ENCODE peak calls at places on chromosomes 12 and 14, in six cellular contexts. Y is stomach, M is H1, P is Peyer's patch, E is uterus, O is IMR-90. N is an unnamed sample.
A peak's percentile ranks its signal among the peaks of the same experiment; 100 is the strongest.

GRCh38 chr14:72962829-72963312 is 36.6 kb downstream of the DCAF4 start:
- DNase-seq in M (peak; percentile 67), E (no peak), P (no peak), O (peak; percentile 95), Y (no peak), N (peak; percentile 47)

GRCh38 chr12:62191747-62192485 is 68.3 kb upstream of the USP15 start:
- DNase-seq in Y (no peak), E (peak; percentile 13), O (no peak), P (no peak), M (peak; percentile 65), N (no peak)

GRCh38 chr14:70873627-70874026 is 33.6 kb upstream of the PCNX1 start:
- DNase-seq in M (no peak), E (no peak), Y (no peak), P (no peak), O (no peak), N (no peak)

GRCh38 chr12:25769076-25769945 is 189.2 kb upstream of the RASSF8 start:
- DNase-seq in E (no peak), P (no peak), O (peak; percentile 93), M (no peak), Y (no peak), N (no peak)

GRCh38 chr14:94689218-94689984 is 77.2 kb downstream of the SERPINA3 start:
- DNase-seq in M (peak; percentile 92), P (no peak), Y (peak; percentile 68), O (peak; percentile 22), E (peak; percentile 71), N (peak; percentile 25)

GRCh38 chr12:50690923-50691322 is 73.0 kb upstream of the ATF1 start:
- DNase-seq in O (no peak), P (no peak), M (no peak), Y (no peak), E (no peak), N (no peak)

GRCh38 chr14:79631276-79631675 is 580.0 kb downstream of the DIO2 start:
- DNase-seq in O (no peak), Y (no peak), M (peak; percentile 71), P (no peak), E (no peak), N (no peak)

GRCh38 chr12:93302331-93303229 is 75.1 kb upstream of the NUDT4 start:
- DNase-seq in P (no peak), Y (no peak), O (peak; percentile 97), E (no peak), M (no peak), N (no peak)

GRCh38 chr14:50064993-50065392 is 51.4 kb downstream of the VCPKMT start:
- DNase-seq in Y (peak; percentile 45), E (no peak), O (no peak), M (no peak), P (peak; percentile 85), N (peak; percentile 71)

DNA sequence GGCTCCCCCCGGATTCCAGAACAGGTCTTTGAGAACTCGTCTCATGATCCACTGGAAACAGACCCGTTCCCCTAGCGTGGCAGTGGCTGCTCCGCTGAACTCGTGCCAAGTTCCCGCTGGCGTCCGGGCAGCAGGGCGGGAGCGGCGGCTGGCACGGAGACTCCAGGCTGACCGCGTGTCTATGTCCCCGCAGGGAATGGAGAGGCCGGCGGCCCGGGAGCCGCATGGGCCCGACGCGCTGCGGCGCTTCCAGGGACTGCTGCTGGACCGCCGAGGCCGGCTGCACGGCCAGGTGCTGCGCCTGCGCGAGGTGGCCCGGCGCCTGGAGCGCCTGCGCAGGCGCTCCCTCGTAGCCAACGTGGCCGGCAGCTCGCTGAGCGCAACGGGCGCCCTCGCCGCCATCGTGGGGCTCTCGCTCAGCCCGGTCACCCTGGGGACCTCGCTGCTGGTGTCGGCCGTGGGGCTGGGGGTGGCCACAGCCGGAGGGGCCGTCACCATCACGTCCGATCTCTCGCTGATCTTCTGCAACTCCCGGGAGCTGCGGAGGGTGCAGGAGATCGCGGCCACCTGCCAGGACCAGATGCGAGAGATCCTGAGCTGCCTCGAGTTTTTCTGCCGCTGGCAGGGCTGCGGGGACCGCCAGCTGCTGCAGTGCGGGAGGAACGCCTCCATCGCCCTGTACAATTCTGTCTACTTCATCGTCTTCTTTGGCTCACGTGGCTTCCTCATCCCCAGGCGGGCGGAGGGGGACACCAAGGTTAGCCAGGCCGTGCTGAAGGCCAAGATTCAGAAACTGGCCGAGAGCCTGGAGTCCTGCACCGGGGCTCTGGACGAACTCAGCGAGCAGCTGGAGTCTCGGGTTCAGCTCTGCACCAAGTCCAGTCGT is 1.5 kb downstream of the APOLD1 start:
- DNase-seq in O (peak; percentile 81), M (peak; percentile 73), P (peak; percentile 57), Y (peak; percentile 80), E (peak; percentile 90), N (peak; percentile 85)
- TF ChIP-seq POLR2A in O (no peak), M (peak; percentile 43), P (peak; percentile 67), Y (no peak), E (peak; percentile 90), N (peak; percentile 82)

GRCh38 chr14:23352506-23353432 is at the start of gene SLC22A17:
- DNase-seq in M (peak; percentile 86), P (peak; percentile 48), O (peak; percentile 92), Y (peak; percentile 65), E (peak; percentile 87), N (no peak)
- TF ChIP-seq POLR2A in M (peak; percentile 91), P (no peak), O (peak; percentile 88), Y (no peak), E (peak; percentile 88), N (no peak)

GRCh38 chr14:54512393-54512792 is 2.7 kb downstream of the CGRRF1 start:
- DNase-seq in Y (no peak), P (no peak), O (no peak), E (no peak), M (no peak), N (no peak)

GRCh38 chr14:54515670-54516069 is 6.0 kb downstream of the CGRRF1 start:
- DNase-seq in M (no peak), O (no peak), P (no peak), E (no peak), Y (no peak), N (no peak)

GRCh38 chr14:54509546-54510501 is at the start of gene CGRRF1:
- DNase-seq in Y (peak; percentile 98), O (peak; percentile 98), E (peak; percentile 98), M (peak; percentile 99), P (peak; percentile 98), N (peak; percentile 98)
- TF ChIP-seq POLR2A in Y (no peak), O (peak; percentile 65), E (peak; percentile 69), M (peak; percentile 85), P (peak; percentile 67), N (peak; percentile 72)

GRCh38 chr12:79895041-79895440 is 39.9 kb downstream of the PPP1R12A start:
- DNase-seq in E (no peak), O (no peak), M (no peak), P (no peak), Y (no peak), N (peak; percentile 16)

GRCh38 chr12:79895804-79896203 is 39.1 kb downstream of the PPP1R12A start:
- DNase-seq in O (no peak), M (no peak), P (no peak), E (no peak), Y (no peak), N (no peak)

GRCh38 chr12:79900199-79900598 is 34.7 kb downstream of the PPP1R12A start:
- DNase-seq in M (no peak), E (no peak), O (no peak), P (no peak), Y (no peak), N (no peak)

GRCh38 chr12:79900951-79901350 is 33.9 kb downstream of the PPP1R12A start:
- DNase-seq in O (no peak), P (no peak), E (no peak), Y (no peak), M (no peak), N (no peak)

GRCh38 chr12:79897617-79898016 is 37.3 kb downstream of the PPP1R12A start:
- DNase-seq in O (peak; percentile 95), Y (no peak), E (no peak), P (no peak), M (no peak), N (no peak)
- TF ChIP-seq POLR2A in O (no peak), Y (no peak), E (no peak), P (no peak), M (no peak), N (no peak)

GRCh38 chr12:111074559-111074958 is 154.2 kb upstream of the MYL2 start:
- DNase-seq in P (no peak), E (no peak), Y (peak; percentile 47), O (no peak), M (no peak), N (no peak)
- TF ChIP-seq POLR2A in P (no peak), E (no peak), Y (no peak), O (no peak), M (no peak), N (no peak)

GRCh38 chr12:106247731-106248176 is at the start of gene CKAP4:
- DNase-seq in M (no peak), P (peak; percentile 53), E (peak; percentile 83), Y (peak; percentile 83), O (peak; percentile 82), N (no peak)
- TF ChIP-seq POLR2A in M (no peak), P (peak; percentile 50), E (peak; percentile 80), Y (no peak), O (no peak), N (no peak)

GRCh38 chr12:29110506-29111442 is 38.3 kb upstream of the FAR2 start:
- DNase-seq in O (no peak), Y (no peak), E (no peak), P (no peak), M (no peak), N (no peak)
- TF ChIP-seq POLR2A in O (no peak), Y (no peak), E (no peak), P (no peak), M (no peak), N (no peak)

GRCh38 chr14:77642407-77642806 is 26.0 kb upstream of the SPTLC2 start:
- DNase-seq in O (no peak), E (no peak), P (no peak), M (no peak), Y (no peak), N (no peak)

GRCh38 chr14:77645520-77646230 is 29.2 kb upstream of the SPTLC2 start:
- DNase-seq in P (no peak), O (no peak), M (no peak), E (no peak), Y (no peak), N (peak; percentile 81)

GRCh38 chr14:77638738-77639137 is 22.3 kb upstream of the SPTLC2 start:
- DNase-seq in P (no peak), Y (no peak), M (no peak), O (peak; percentile 97), E (no peak), N (no peak)

GRCh38 chr14:77641207-77641533 is 24.7 kb upstream of the SPTLC2 start:
- DNase-seq in O (no peak), E (no peak), P (peak; percentile 18), M (no peak), Y (no peak), N (peak; percentile 22)

GRCh38 chr14:77641534-77642341 is 25.3 kb upstream of the SPTLC2 start:
- DNase-seq in E (peak; percentile 74), Y (peak; percentile 82), M (no peak), P (peak; percentile 66), O (peak; percentile 47), N (peak; percentile 81)
- TF ChIP-seq POLR2A in E (no peak), Y (no peak), M (no peak), P (no peak), O (no peak), N (peak; percentile 54)

DNA sequence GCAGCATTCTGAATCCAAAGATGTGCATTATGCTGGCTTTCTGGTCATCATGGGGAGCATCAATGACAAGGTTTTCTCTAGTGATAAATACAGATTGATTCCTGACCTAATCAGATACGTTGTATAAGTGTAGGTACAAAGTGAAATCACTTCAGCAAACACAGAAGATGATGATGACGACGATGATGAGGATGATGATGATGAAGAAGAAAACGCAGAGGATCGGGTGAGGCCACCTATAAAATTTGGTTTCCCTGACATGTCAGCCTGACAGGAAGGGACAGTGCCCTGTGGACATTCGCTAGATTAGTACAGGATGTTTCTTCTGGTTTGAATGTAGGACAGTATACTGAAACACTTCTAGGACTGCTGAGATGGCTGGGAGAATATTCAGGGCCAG is 20.2 kb downstream of the RNF34 start:
- DNase-seq in O (no peak), P (no peak), M (no peak), E (no peak), Y (no peak), N (no peak)
- TF ChIP-seq POLR2A in O (no peak), P (no peak), M (no peak), E (no peak), Y (no peak), N (no peak)

N was measured in erythroblast.